ENCODE peak calls at places on chromosome 16, in five cellular contexts. U is IMR-90, O is neural progenitor cell, M is HCT116, Y is H1. S is an unnamed sample.

GRCh38 chr16:88854306-88855111 is 2.2 kb downstream of the GALNS start:
- DNase-seq in U (no peak), O (no peak), M (no peak), Y (no peak), S (no peak)

GRCh38 chr16:49158029-49158642 is 123.5 kb downstream of the CBLN1 start:
- DNase-seq in U (peak; percentile 33), O (peak; percentile 91), M (peak; percentile 7), Y (no peak), S (peak; percentile 45)

GRCh38 chr16:89892055-89892630 is 18.8 kb downstream of the TCF25 start:
- DNase-seq in U (no peak), O (no peak), M (no peak), Y (no peak), S (no peak)

GRCh38 chr16:4713663-4714501 is 20.2 kb downstream of the ANKS3 start:
- DNase-seq in U (no peak), O (no peak), M (no peak), Y (no peak), S (no peak)

GRCh38 chr16:85800321-85800669 is 800 bp downstream of the COX4I1 start:
- DNase-seq in U (no peak), O (peak; percentile 23), M (no peak), Y (no peak), S (no peak)

GRCh38 chr16:24668481-24669001 is 60.9 kb upstream of the TNRC6A start:
- DNase-seq in U (peak; percentile 65), O (no peak), M (no peak), Y (no peak), S (no peak)

GRCh38 chr16:83653785-83654184 is 154.0 kb upstream of the HSBP1 start:
- DNase-seq in U (peak; percentile 38), O (no peak), M (no peak), Y (no peak), S (no peak)

GRCh38 chr16:55842369-55843104 is 9.6 kb upstream of the CES1 start:
- DNase-seq in U (peak; percentile 45), O (peak; percentile 74), M (peak; percentile 18), Y (no peak), S (peak; percentile 51)

GRCh38 chr16:26605872-26606271 is 460.9 kb upstream of the C16orf82 start:
- DNase-seq in U (no peak), O (no peak), M (no peak), Y (no peak), S (no peak)

GRCh38 chr16:86508947-86509758 is 1.2 kb upstream of the FOXF1 start:
- DNase-seq in U (peak; percentile 89), O (peak; percentile 80), M (peak; percentile 32), Y (no peak), S (peak; percentile 35)

GRCh38 chr16:4924593-4925378 is 12.2 kb downstream of the PPL start:
- DNase-seq in U (no peak), O (peak; percentile 42), M (no peak), Y (no peak), S (peak; percentile 86)

GRCh38 chr16:56789360-56789759 is 59.4 kb downstream of the NUP93 start:
- DNase-seq in U (peak; percentile 60), O (no peak), M (peak; percentile 55), Y (no peak), S (peak; percentile 56)

GRCh38 chr16:3665508-3665907 is 11.0 kb downstream of the DNASE1 start:
- DNase-seq in U (no peak), O (no peak), M (no peak), Y (no peak), S (no peak)

GRCh38 chr16:85667841-85668413 is 20.8 kb downstream of the GINS2 start:
- DNase-seq in U (no peak), O (no peak), M (no peak), Y (no peak), S (no peak)

GRCh38 chr16:74169687-74170522 is 126.7 kb upstream of the PSMD7 start:
- DNase-seq in U (peak; percentile 79), O (no peak), M (no peak), Y (no peak), S (peak; percentile 2)

GRCh38 chr16:85665929-85666328 is 22.8 kb downstream of the GINS2 start:
- DNase-seq in U (no peak), O (no peak), M (no peak), Y (no peak), S (no peak)

GRCh38 chr16:28873543-28874201 is 4.6 kb upstream of the ATP2A1 start:
- DNase-seq in U (no peak), O (peak; percentile 46), M (no peak), Y (no peak), S (peak; percentile 28)

GRCh38 chr16:88809676-88810165 is 2.0 kb downstream of the APRT start:
- DNase-seq in U (no peak), O (no peak), M (no peak), Y (no peak), S (no peak)

GRCh38 chr16:85391769-85392583 is 221.1 kb upstream of the GSE1 start:
- DNase-seq in U (peak; percentile 17), O (no peak), M (no peak), Y (no peak), S (no peak)

DNA sequence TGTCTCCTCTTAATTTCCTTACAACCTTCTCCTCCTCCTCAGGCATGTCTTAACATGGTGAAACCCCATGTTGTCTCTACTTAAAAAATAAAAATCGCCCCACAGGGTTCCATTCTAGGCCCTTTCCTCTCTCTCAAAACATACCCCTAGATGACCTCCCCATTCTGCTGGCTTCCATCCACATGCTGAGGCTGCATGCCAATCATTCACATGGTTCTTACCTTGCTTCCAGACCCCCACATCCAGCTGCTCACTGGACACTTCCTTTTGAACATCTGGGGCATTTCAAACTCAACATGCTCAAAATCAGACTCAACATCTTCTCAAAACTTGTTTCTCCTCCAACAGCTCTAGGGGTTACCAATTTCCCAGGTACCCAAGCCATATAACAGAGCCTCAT is 12.4 kb upstream of the CTCF start:
- DNase-seq in U (no peak), O (no peak), M (no peak), Y (no peak), S (no peak)
- H3K4me2 ChIP-seq in U (no peak overlapping the region), O (no peak overlapping the region), M (no peak overlapping the region), Y (no peak overlapping the region), S (no peak overlapping the region)

DNA sequence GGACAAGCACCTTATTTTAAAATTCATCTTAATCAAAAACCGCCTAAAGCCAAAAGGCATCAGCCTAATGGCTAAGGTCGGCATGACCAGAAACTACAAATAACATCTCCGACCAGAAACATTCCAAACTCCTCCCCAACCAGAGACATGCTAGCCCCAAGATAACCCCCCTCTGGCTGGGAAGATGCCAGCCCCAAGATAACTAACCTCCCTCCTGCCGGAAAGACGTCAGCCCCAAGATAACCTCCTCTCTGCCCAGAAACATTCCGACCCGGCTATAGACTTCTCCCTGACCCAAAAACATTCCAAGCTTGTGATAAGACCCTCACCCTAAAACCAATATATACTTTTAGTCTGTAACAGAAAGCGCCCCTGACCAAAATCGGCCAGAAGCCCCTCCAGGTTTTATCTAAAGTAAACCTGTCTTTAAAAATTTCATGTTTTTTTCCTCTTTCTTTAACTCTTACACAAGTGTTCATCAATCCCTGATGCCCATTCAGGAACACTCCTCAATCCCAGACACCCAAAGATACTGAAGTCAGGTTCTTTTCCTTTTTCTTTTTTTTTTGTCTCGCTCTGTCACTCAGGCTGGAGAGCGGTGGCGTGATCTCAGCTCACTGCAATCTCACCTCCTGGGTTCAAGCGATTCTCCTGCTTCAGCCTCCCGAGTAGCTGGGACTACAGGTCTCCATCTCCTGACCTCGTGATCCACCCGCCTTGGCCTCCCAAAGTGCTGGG is 32.6 kb downstream of the TLE7 start:
- DNase-seq in U (no peak), O (no peak), M (no peak), Y (no peak), S (no peak)
- H3K27me3 ChIP-seq in U (peaks cover 12% of the 10 kb centered on the region), O (no peaks in the 10 kb centered on the region), M (peaks cover 29% of the 10 kb centered on the region), Y (no peaks in the 10 kb centered on the region), S (peaks cover 20% of the 10 kb centered on the region)

GRCh38 chr16:578870-579405 is 9.2 kb downstream of the PIGQ start:
- DNase-seq in U (peak; percentile 65), O (peak; percentile 89), M (no peak), Y (peak; percentile 64), S (peak; percentile 48)
- H3K4me2 ChIP-seq in U (peak overlapping the region; percentile 88), O (peak overlapping the region; percentile 58), M (no peak overlapping the region), Y (peak overlapping the region; percentile 9), S (no peak overlapping the region)

DNA sequence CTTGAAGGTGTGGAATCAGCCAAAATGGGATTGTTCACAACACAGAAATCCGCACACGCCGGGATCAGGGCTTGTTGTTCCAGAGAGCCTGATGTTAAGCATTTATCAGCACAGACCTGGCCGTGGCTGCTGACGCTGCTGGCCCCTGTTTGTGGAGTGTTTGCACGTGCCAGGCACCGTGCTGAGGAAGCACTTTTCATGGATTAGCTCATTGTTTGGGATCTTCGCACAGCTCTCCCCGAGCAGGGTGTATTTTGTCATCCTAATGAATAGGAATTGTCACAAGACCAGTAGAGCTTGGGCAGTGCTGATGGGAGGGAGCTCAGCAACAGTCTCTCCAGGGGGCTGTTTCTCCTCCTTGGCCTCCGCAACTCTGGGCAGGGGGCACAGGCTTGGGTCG is 160.4 kb upstream of the PLCG2 start:
- DNase-seq in U (no peak), O (peak; percentile 63), M (no peak), Y (no peak), S (no peak)
- H3K27me3 ChIP-seq in U (no peaks in the 10 kb centered on the region), O (no peaks in the 10 kb centered on the region), M (no peaks in the 10 kb centered on the region), Y (no peaks in the 10 kb centered on the region), S (no peaks in the 10 kb centered on the region)

GRCh38 chr16:11604783-11605563 is 18.3 kb upstream of the LITAF start:
- DNase-seq in U (peak; percentile 85), O (no peak), M (no peak), Y (no peak), S (no peak)

GRCh38 chr16:11601425-11601824 is 14.7 kb upstream of the LITAF start:
- DNase-seq in U (no peak), O (no peak), M (no peak), Y (no peak), S (no peak)

GRCh38 chr16:11602321-11602720 is 15.6 kb upstream of the LITAF start:
- DNase-seq in U (no peak), O (no peak), M (no peak), Y (no peak), S (no peak)

GRCh38 chr16:11601911-11602310 is 15.2 kb upstream of the LITAF start:
- DNase-seq in U (no peak), O (no peak), M (no peak), Y (no peak), S (no peak)

GRCh38 chr16:11603331-11603750 is 16.6 kb upstream of the LITAF start:
- DNase-seq in U (no peak), O (peak; percentile 83), M (no peak), Y (no peak), S (no peak)
- H3K4me2 ChIP-seq in U (peak overlapping the region; percentile 15), O (peak overlapping the region; percentile 44), M (no peak overlapping the region), Y (peak overlapping the region; percentile 49), S (no peak overlapping the region)

DNA sequence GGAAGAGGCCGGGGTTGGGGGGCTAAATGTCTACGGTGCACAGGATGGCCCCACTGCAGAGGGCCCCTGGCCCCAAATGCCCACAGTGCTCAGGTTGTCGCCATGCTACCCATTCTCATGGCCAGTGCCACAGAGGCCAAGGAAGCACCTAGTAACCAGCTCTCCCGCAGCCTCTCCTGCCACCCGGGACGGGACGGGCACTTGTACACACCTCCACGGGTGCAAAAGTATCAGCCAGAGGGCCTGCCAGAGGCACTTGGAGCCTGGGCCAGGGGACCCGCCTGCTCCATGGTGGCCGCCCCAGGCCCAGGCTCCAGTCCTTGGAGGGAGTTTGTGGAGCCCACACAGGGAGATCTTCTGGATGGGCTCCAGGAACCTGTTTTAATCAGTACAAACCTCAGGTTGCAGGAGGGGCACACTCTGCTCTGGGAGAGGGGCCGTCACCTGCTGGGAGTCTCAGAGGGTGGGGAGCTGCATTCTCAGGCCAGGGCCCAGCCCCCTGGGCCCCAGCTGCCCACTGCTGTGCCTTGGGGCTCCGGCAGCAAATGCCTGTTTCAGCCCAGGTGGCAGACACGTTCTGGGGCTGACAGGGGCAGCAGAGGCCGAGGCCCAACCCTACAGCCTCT is 7.8 kb downstream of the TPSD1 start:
- DNase-seq in U (no peak), O (no peak), M (no peak), Y (no peak), S (no peak)
- H3K27me3 ChIP-seq in U (peaks cover 44% of the 10 kb centered on the region), O (peaks cover 37% of the 10 kb centered on the region), M (peaks cover 4% of the 10 kb centered on the region), Y (no peaks in the 10 kb centered on the region), S (peaks cover 31% of the 10 kb centered on the region)

S was measured in PC-3.